ENCODE peak calls at places on chromosomes 3 and 15, in seven cellular contexts. Y is cardiac fibroblast; Z is WERI-Rb-1; F is choroid plexus epithelial cell; K is cardiac muscle cell; D is neural progenitor cell; X is effector memory CD4-positive, alpha-beta T cell. U is an unnamed sample.

GRCh38 chr3:10594915-10595314 is 89.5 kb upstream of the ATP2B2 start:
- DNase-seq in Y (peak), Z (no peak), F (peak), K (peak), D (peak), X (peak), U (peak)

GRCh38 chr15:39282663-39283208 is 298.1 kb upstream of the THBS1 start:
- DNase-seq in Y (no peak), Z (no peak), F (peak), K (no peak), D (no peak), X (no peak), U (peak)

GRCh38 chr3:13415236-13416001 is 4.7 kb downstream of the NUP210 start:
- DNase-seq in Y (no peak), Z (no peak), F (no peak), K (no peak), D (no peak), X (no peak), U (no peak)

GRCh38 chr15:26572606-26573350 is 200.1 kb downstream of the GABRB3 start:
- DNase-seq in Y (no peak), Z (no peak), F (no peak), K (no peak), D (no peak), X (no peak), U (no peak)

GRCh38 chr3:195078891-195079440 is 192.0 kb downstream of the XXYLT1 start:
- DNase-seq in Y (no peak), Z (peak), F (no peak), K (no peak), D (no peak), X (no peak), U (no peak)

GRCh38 chr3:150055332-150055731 is 84.6 kb upstream of the PFN2 start:
- DNase-seq in Y (no peak), Z (no peak), F (no peak), K (no peak), D (no peak), X (no peak), U (no peak)

GRCh38 chr3:102124301-102125158 is 275.2 kb downstream of the NFKBIZ start:
- DNase-seq in Y (peak), Z (no peak), F (peak), K (peak), D (no peak), X (no peak), U (no peak)

GRCh38 chr3:189132125-189132744 is 39.5 kb upstream of the TPRG1 start:
- DNase-seq in Y (peak), Z (no peak), F (peak), K (peak), D (no peak), X (peak), U (peak)

GRCh38 chr15:71603379-71603778 is 207.0 kb upstream of the NR2E3 start:
- DNase-seq in Y (no peak), Z (no peak), F (no peak), K (no peak), D (no peak), X (no peak), U (no peak)

GRCh38 chr3:158672293-158673176 is at the start of gene LXN:
- DNase-seq in Y (peak), Z (peak), F (peak), K (peak), D (peak), X (peak), U (peak)

GRCh38 chr3:154338008-154338407 is 13.7 kb upstream of the DHX36 start:
- DNase-seq in Y (no peak), Z (no peak), F (no peak), K (no peak), D (no peak), X (no peak), U (no peak)

GRCh38 chr15:39391230-39391629 is 189.6 kb upstream of the THBS1 start:
- DNase-seq in Y (peak), Z (no peak), F (no peak), K (peak), D (no peak), X (no peak), U (no peak)

GRCh38 chr3:154247806-154248480 is 76.3 kb downstream of the DHX36 start:
- DNase-seq in Y (no peak), Z (no peak), F (no peak), K (no peak), D (peak), X (no peak), U (no peak)

GRCh38 chr15:55555089-55555488 is 33.1 kb downstream of the PYGO1 start:
- DNase-seq in Y (no peak), Z (no peak), F (no peak), K (no peak), D (no peak), X (no peak), U (no peak)

GRCh38 chr15:30043211-30043655 is 39.5 kb upstream of the GOLGA8J start:
- DNase-seq in Y (peak), Z (no peak), F (peak), K (peak), D (no peak), X (no peak), U (no peak)

GRCh38 chr15:73346735-73347312 is 21.9 kb downstream of the HCN4 start:
- DNase-seq in Y (peak), Z (no peak), F (peak), K (peak), D (peak), X (peak), U (peak)

GRCh38 chr3:143329567-143330164 is 210.1 kb downstream of the CHST2 start:
- DNase-seq in Y (no peak), Z (peak), F (peak), K (peak), D (no peak), X (no peak), U (no peak)

GRCh38 chr15:56971571-56971970 is 53.1 kb downstream of the TCF12 start:
- DNase-seq in Y (no peak), Z (no peak), F (peak), K (peak), D (no peak), X (no peak), U (no peak)

GRCh38 chr3:197713477-197713822 is 23.3 kb downstream of the RUBCN start:
- DNase-seq in Y (no peak), Z (peak), F (no peak), K (no peak), D (no peak), X (no peak), U (no peak)

GRCh38 chr3:187616307-187616939 is 53.8 kb downstream of the SST start:
- DNase-seq in Y (peak), Z (peak), F (peak), K (peak), D (peak), X (no peak), U (peak)

GRCh38 chr3:59212128-59212764 is 162.4 kb upstream of the CFAP20DC start:
- DNase-seq in Y (peak), Z (no peak), F (peak), K (peak), D (peak), X (no peak), U (peak)

GRCh38 chr15:77066961-77067690 is 3.8 kb downstream of the TSPAN3 start:
- DNase-seq in Y (peak), Z (no peak), F (no peak), K (no peak), D (no peak), X (no peak), U (no peak)

GRCh38 chr15:69825941-69826817 is 271.5 kb downstream of the TLE3 start:
- DNase-seq in Y (no peak), Z (peak), F (peak), K (no peak), D (peak), X (no peak), U (no peak)

GRCh38 chr15:80596521-80596976 is 98.6 kb upstream of the ABHD17C start:
- DNase-seq in Y (peak), Z (no peak), F (no peak), K (no peak), D (no peak), X (no peak), U (no peak)

GRCh38 chr15:28147827-28148226 is 48.7 kb upstream of the OCA2 start:
- DNase-seq in Y (peak), Z (no peak), F (peak), K (no peak), D (no peak), X (no peak), U (no peak)

GRCh38 chr15:41978534-41978933 is 6.2 kb upstream of the EHD4 start:
- DNase-seq in Y (no peak), Z (no peak), F (no peak), K (no peak), D (no peak), X (no peak), U (no peak)

GRCh38 chr15:80584561-80584964 is 110.5 kb upstream of the ABHD17C start:
- DNase-seq in Y (no peak), Z (peak), F (no peak), K (no peak), D (peak), X (no peak), U (no peak)

DNA sequence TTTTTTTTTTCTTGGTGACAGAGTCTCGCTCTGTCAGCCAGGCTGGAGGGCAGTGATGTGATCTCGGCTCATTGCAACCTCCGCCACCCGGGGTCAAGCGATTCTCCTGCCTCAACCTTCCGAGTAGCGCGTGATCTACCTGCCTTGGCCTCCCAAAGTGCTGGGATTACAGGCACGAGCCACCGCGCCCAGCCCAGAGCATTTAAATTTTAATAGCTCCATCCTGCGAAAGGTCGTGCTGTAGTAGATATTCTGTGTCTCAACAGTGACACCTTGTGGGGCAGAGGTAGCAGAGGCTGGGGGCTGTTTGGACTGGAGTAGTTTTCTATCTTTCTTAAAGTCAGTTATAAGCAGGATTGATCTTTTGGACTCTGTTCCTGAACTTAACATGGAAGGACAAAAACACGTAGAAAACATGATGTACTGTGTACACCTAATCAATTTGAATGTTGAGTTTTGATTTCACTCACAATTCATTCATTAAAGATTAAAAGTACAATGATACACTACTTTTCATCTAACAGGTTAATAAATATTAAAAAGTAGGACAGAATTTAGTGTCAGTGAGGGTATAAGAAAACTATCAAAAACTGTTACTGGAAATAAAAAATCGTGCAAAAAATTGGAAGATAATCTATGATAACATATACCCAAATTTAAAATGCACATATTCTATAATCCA is 11.0 kb upstream of the PDCD6IP start:
- DNase-seq in Y (peak), Z (peak), F (peak), K (peak), D (peak), X (peak), U (peak)
- H3K4me3 ChIP-seq in Y (peak), Z (peak), F (peak), K (peak), D (peak), X (no peak), U (peak)

DNA sequence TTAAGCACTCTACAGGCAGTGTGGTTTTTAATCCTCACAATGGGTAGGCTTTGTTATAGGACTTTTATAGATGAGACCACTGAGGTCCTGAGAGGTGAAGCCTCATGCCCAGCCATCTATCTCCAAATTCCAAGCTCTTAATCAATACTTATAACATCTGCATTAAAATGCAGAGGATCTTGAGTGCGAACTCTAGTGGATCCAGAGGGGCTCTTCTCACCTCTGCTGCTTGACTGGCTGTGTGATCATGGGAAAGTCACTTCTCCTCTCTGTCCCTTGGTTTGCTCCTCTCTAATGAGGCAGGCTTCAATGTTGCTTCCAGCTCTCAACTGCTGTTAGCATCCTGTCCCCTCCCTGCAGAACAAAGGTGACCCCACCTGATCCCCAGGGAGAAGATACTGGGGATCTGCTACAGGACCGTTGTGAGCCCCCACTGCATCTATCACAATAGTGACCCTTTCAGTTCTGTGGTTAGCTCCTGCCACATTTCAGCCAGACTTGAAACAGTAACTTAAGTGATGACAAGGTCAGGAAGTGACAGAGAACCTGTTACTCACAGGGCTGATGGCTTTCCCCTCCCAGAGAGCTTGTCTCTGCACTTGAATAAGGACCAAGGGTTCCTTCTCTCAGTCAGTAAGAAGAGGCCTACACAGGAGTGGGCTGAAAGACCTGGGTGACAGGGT is 1.3 kb downstream of the SLC27A2 start:
- DNase-seq in Y (no peak), Z (no peak), F (no peak), K (no peak), D (no peak), X (no peak), U (no peak)
- H3K4me3 ChIP-seq in Y (no peak), Z (peak), F (no peak), K (no peak), D (peak), X (no peak), U (no peak)

DNA sequence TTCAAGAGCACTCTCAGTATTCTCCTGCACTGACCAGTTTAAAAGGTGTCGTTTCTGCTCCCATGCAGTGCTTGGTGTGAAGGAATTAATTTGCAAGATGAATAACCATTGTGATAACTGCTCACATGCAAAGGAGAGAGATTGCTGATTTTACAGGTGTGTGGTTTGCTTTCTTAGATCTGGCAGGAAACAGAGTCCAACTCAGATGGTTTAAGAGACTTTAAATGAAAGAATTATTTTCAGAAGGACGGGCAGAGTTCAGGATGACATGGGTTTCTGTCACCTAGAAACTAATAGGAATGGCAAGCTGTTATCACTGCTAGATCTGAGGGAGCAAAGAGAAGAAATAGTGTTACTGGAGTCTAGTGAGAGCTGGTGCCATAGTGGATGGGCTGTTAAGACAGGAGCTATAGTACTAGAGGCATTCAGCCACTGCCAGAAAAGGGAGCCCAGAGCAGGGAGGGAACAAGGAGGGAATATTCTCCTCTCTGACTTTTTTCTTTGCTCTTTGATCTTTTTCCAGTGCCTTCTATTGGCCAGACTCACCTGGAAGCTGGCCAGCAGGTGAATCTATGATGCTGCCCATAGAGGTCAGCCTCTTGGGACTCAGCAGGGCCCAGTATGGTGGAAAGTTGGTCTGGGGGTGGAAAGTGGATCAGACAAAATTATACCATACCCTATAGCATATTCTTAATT is 14.9 kb downstream of the ATXN7 start:
- DNase-seq in Y (no peak), Z (no peak), F (no peak), K (no peak), D (no peak), X (no peak), U (no peak)
- H3K4me3 ChIP-seq in Y (no peak), Z (no peak), F (no peak), K (no peak), D (no peak), X (no peak), U (no peak)

GRCh38 chr3:114307841-114308228 is 14.0 kb downstream of the TIGIT start:
- DNase-seq in Y (no peak), Z (no peak), F (no peak), K (no peak), D (no peak), X (no peak), U (no peak)

GRCh38 chr3:114307222-114307840 is 13.5 kb downstream of the TIGIT start:
- DNase-seq in Y (no peak), Z (no peak), F (no peak), K (no peak), D (no peak), X (no peak), U (no peak)

GRCh38 chr3:114308377-114308776 is 14.5 kb downstream of the TIGIT start:
- DNase-seq in Y (no peak), Z (no peak), F (no peak), K (no peak), D (no peak), X (no peak), U (no peak)

GRCh38 chr3:114310701-114311100 is 16.9 kb downstream of the TIGIT start:
- DNase-seq in Y (peak), Z (no peak), F (no peak), K (no peak), D (no peak), X (no peak), U (no peak)

GRCh38 chr3:114308830-114309229 is 15.0 kb downstream of the TIGIT start:
- DNase-seq in Y (no peak), Z (no peak), F (no peak), K (no peak), D (no peak), X (peak), U (no peak)
- H3K4me3 ChIP-seq in Y (no peak), Z (no peak), F (no peak), K (no peak), D (no peak), X (no peak), U (no peak)